ENCODE peak calls at places on chromosome 2, in ten cellular contexts. Z is stomach; A is stimulated activated CD4-positive, alpha-beta T cell treated with anti-CD3 and anti-CD28 coated beads, TNF-alpha, amount 100 ng/mL, for 4 hours; S is glutamatergic neuron; X is thoracic aorta; F is activated CD8-positive, alpha-beta memory T cell treated with anti-CD3 and anti-CD28 coated beads, Interleukin-2, amount 50 U/mL, for 4 hours; O is progenitor cell of endocrine pancreas; U is hypothalamus; H is activated T-cell treated with anti-CD3 and anti-CD28 coated beads for 1 hour; N is brain pericyte. Q is an unnamed sample.

GRCh38 chr2:226475650-226476049 is 324.0 kb downstream of the IRS1 start:
- DNase-seq in Z (no peak), A (no peak), S (no peak), X (no peak), F (no peak), O (no peak), U (no peak), H (no peak), N (no peak), Q (peak)

GRCh38 chr2:28610583-28611201 is 114.8 kb downstream of the PLB1 start:
- DNase-seq in Z (peak), A (no peak), S (no peak), X (peak), F (peak), O (no peak), U (no peak), H (no peak), N (peak), Q (peak)

GRCh38 chr2:20488782-20489181 is 41.9 kb downstream of the RHOB start:
- DNase-seq in Z (no peak), A (no peak), S (no peak), X (no peak), F (no peak), O (no peak), U (no peak), H (no peak), N (no peak), Q (no peak)

GRCh38 chr2:10780491-10780820 is 32.1 kb downstream of the PDIA6 start:
- DNase-seq in Z (no peak), A (no peak), S (no peak), X (no peak), F (no peak), O (no peak), U (no peak), H (no peak), N (no peak), Q (no peak)

GRCh38 chr2:152036611-152037469 is 62.0 kb downstream of the CACNB4 start:
- DNase-seq in Z (peak), A (peak), S (peak), X (peak), F (peak), O (peak), U (peak), H (peak), N (peak), Q (peak)

GRCh38 chr2:81839780-81840179 is 1535.2 kb upstream of the LRRTM1 start:
- DNase-seq in Z (no peak), A (no peak), S (no peak), X (no peak), F (no peak), O (no peak), U (no peak), H (no peak), N (no peak), Q (no peak)

GRCh38 chr2:241003369-241003768 is 5.0 kb downstream of the SNED1 start:
- DNase-seq in Z (no peak), A (no peak), S (no peak), X (no peak), F (no peak), O (peak), U (no peak), H (no peak), N (no peak), Q (no peak)

GRCh38 chr2:164642946-164643555 is 21.8 kb upstream of the GRB14 start:
- DNase-seq in Z (no peak), A (no peak), S (no peak), X (no peak), F (no peak), O (no peak), U (no peak), H (no peak), N (no peak), Q (no peak)

GRCh38 chr2:166888180-166888579 is at the start of gene XIRP2:
- DNase-seq in Z (no peak), A (no peak), S (no peak), X (no peak), F (no peak), O (no peak), U (no peak), H (no peak), N (no peak), Q (no peak)

GRCh38 chr2:149806651-149807050 is 219.1 kb upstream of the MMADHC start:
- DNase-seq in Z (no peak), A (no peak), S (no peak), X (no peak), F (no peak), O (no peak), U (no peak), H (no peak), N (no peak), Q (no peak)